ENCODE peak calls at places on chromosomes 12 and 14, in six cellular contexts. U is HL-60, I is fibroblast of the aortic adventitia, P is astrocyte, Q is heart right ventricle, S is right atrium auricular region. Z is an unnamed sample.

GRCh38 chr12:67748761-67749075 is 100.2 kb downstream of the DYRK2 start:
- DNase-seq in P (no peak), Q (no peak), S (no peak), U (no peak), I (no peak), Z (no peak)

GRCh38 chr14:20493634-20494033 is 11.7 kb upstream of the RNASE10 start:
- DNase-seq in S (no peak), I (no peak), P (no peak), U (peak), Q (no peak), Z (no peak)

GRCh38 chr14:25444381-25444780 is 394.4 kb upstream of the STXBP6 start:
- DNase-seq in S (no peak), U (no peak), I (no peak), P (no peak), Q (no peak), Z (no peak)

GRCh38 chr14:67539116-67539515 is 6.0 kb downstream of the PLEKHH1 start:
- DNase-seq in I (no peak), S (no peak), Q (no peak), U (no peak), P (no peak), Z (no peak)

GRCh38 chr12:82326905-82327503 is 31.2 kb downstream of the CCDC59 start:
- DNase-seq in P (peak), I (peak), U (no peak), S (no peak), Q (no peak), Z (peak)

GRCh38 chr12:102120886-102121285 is 903 bp downstream of the PARPBP start:
- DNase-seq in P (peak), S (no peak), U (peak), I (peak), Q (no peak), Z (no peak)

GRCh38 chr12:101875112-101875961 is 2.0 kb upstream of the DRAM1 start:
- DNase-seq in P (peak), U (no peak), I (peak), Q (no peak), S (no peak), Z (no peak)

GRCh38 chr12:91877461-91878230 is 268.0 kb downstream of the BTG1 start:
- DNase-seq in Q (no peak), P (no peak), S (no peak), I (no peak), U (no peak), Z (peak)

GRCh38 chr12:96906498-96906848 is 584 bp upstream of the NEDD1 start:
- DNase-seq in S (no peak), U (no peak), I (no peak), Q (no peak), P (no peak), Z (peak)

GRCh38 chr14:95713596-95714371 is at the start of gene TCL1A:
- DNase-seq in Q (no peak), P (no peak), S (no peak), I (no peak), U (no peak), Z (no peak)

GRCh38 chr12:26428420-26428819 is 233.0 kb downstream of the SSPN start:
- DNase-seq in Q (no peak), I (peak), U (no peak), S (no peak), P (peak), Z (no peak)

GRCh38 chr12:81573228-81573627 is 185.9 kb downstream of the PPFIA2 start:
- DNase-seq in P (peak), Q (no peak), I (peak), S (no peak), U (no peak), Z (no peak)

GRCh38 chr12:115103884-115104883 is 420.2 kb upstream of the TBX3 start:
- DNase-seq in S (no peak), U (no peak), Q (peak), P (peak), I (peak), Z (no peak)

GRCh38 chr14:68824517-68825347 is 31.9 kb upstream of the ZFP36L1 start:
- DNase-seq in I (peak), P (no peak), Q (peak), S (peak), U (peak), Z (no peak)

GRCh38 chr14:61574514-61574807 is 120.9 kb upstream of the HIF1A start:
- DNase-seq in U (no peak), P (no peak), S (no peak), Q (no peak), I (no peak), Z (no peak)

GRCh38 chr12:63822352-63822751 is 22.1 kb upstream of the SRGAP1 start:
- DNase-seq in U (no peak), P (peak), S (no peak), Q (no peak), I (peak), Z (no peak)

GRCh38 chr12:124683330-124683662 is 115.9 kb upstream of the NCOR2 start:
- DNase-seq in S (no peak), I (no peak), U (no peak), P (no peak), Q (no peak), Z (no peak)

GRCh38 chr14:33510991-33511390 is 439.9 kb downstream of the EGLN3 start:
- DNase-seq in P (no peak), Q (no peak), U (no peak), S (no peak), I (no peak), Z (no peak)

GRCh38 chr14:52071675-52072074 is 2.8 kb upstream of the NID2 start:
- DNase-seq in S (no peak), I (peak), Q (no peak), P (peak), U (no peak), Z (no peak)

GRCh38 chr12:4810219-4810671 is 90.0 kb downstream of the GALNT8 start:
- DNase-seq in P (no peak), I (no peak), U (no peak), S (no peak), Q (no peak), Z (no peak)

GRCh38 chr14:92528486-92529100 is 15.0 kb downstream of the RIN3 start:
- DNase-seq in U (no peak), I (no peak), Q (no peak), S (no peak), P (no peak), Z (no peak)

GRCh38 chr12:115506822-115507629 is 770.5 kb downstream of the MED13L start:
- DNase-seq in P (no peak), U (no peak), Q (no peak), I (no peak), S (no peak), Z (no peak)

GRCh38 chr12:21600196-21600595 is 4.5 kb downstream of the GYS2 start:
- DNase-seq in U (no peak), Q (no peak), P (no peak), I (no peak), S (no peak), Z (no peak)

GRCh38 chr14:97298331-97298730 is 501.1 kb downstream of the VRK1 start:
- DNase-seq in P (no peak), I (no peak), U (no peak), S (no peak), Q (no peak), Z (no peak)

GRCh38 chr12:13980548-13981295 is 680 bp downstream of the GRIN2B start:
- DNase-seq in Q (no peak), U (no peak), I (no peak), S (no peak), P (no peak), Z (no peak)

GRCh38 chr14:36022765-36023415 is 153.6 kb downstream of the PTCSC3 start:
- DNase-seq in I (no peak), P (no peak), U (no peak), Q (no peak), S (no peak), Z (no peak)

GRCh38 chr12:45220366-45220931 is 4.6 kb downstream of the ANO6 start:
- DNase-seq in S (no peak), U (no peak), Q (no peak), I (peak), P (no peak), Z (no peak)

GRCh38 chr12:68750506-68750905 is 4.5 kb downstream of the SLC35E3 start:
- DNase-seq in Q (no peak), I (no peak), U (no peak), S (no peak), P (no peak), Z (no peak)

GRCh38 chr12:60223242-60223641 is 627.4 kb downstream of the SLC16A7 start:
- DNase-seq in Q (no peak), I (no peak), U (no peak), S (no peak), P (no peak), Z (no peak)

GRCh38 chr14:49989980-49990379 is 97.1 kb downstream of the ARF6 start:
- DNase-seq in U (no peak), Q (no peak), I (no peak), S (no peak), P (no peak), Z (no peak)

GRCh38 chr12:103140217-103140616 is 182.7 kb downstream of the ASCL1 start:
- DNase-seq in I (no peak), P (no peak), U (no peak), Q (no peak), S (no peak), Z (no peak)

GRCh38 chr14:71754422-71755095 is 177.7 kb upstream of the RGS6 start:
- DNase-seq in P (no peak), U (no peak), I (no peak), Q (no peak), S (no peak), Z (no peak)

GRCh38 chr14:50100824-50101223 is 15.5 kb downstream of the VCPKMT start:
- DNase-seq in I (no peak), S (no peak), P (no peak), U (no peak), Q (no peak), Z (no peak)

DNA sequence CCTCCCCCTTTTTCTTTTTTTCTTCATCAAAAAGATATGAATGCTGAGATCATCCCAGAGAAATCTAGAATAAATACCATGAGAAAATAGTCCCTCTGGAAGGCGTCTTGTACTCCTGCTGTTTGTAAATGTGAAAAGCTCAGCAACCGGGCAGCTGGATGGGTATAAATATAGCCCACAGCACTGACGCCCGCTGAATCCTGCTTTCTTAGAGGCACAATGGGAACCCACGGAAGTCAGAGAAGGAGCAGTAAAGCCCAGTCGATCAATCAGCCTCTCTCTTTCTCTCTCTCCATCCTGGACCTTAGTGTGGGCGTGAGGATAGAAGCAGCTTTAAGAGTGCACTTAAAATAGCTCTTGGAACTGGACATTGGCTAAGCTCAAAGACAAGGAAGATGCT is 144.4 kb downstream of the ETV6 start:
- DNase-seq in Q (no peak), I (no peak), P (peak), U (no peak), S (no peak), Z (no peak)
- H3K4me3 ChIP-seq in Q (peak), I (no peak), P (no peak), U (no peak), S (no peak), Z (no peak)

GRCh38 chr14:82060219-82060618 is 526.6 kb upstream of the SEL1L start:
- DNase-seq in I (no peak), P (no peak), U (no peak), Q (no peak), S (no peak), Z (no peak)

GRCh38 chr14:82052778-82053177 is 519.1 kb upstream of the SEL1L start:
- DNase-seq in Q (no peak), P (no peak), I (no peak), U (no peak), S (no peak), Z (no peak)

DNA sequence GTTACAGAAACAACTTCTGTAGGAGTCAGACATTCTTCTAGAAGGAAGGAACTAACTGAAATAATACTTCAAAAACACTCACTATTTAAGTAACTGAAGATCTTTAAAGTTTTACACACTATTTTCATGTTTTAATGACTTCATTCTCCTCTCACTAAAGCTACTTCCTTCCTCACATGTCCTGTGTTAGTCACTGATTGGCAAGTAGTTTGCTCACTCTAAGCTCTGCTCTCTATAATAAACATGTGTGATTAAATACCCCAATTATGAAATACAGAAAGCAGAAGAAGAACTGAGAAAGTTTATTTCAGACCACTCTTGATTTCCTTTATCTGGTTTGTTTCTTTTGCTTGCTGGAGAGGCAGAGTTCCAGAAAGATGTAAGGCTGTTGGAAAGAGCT is 521.9 kb upstream of the SEL1L start:
- DNase-seq in Q (no peak), U (no peak), I (no peak), P (no peak), S (no peak), Z (no peak)
- H3K4me3 ChIP-seq in Q (no peak), U (no peak), I (no peak), P (no peak), S (no peak), Z (no peak)

GRCh38 chr14:37566811-37567371 is 28.2 kb downstream of the FOXA1 start:
- DNase-seq in Q (no peak), I (peak), P (peak), U (no peak), S (no peak), Z (no peak)
- H3K4me3 ChIP-seq in Q (no peak), I (no peak), P (no peak), U (no peak), S (no peak), Z (no peak)

GRCh38 chr14:106826833-106827369 is 1300.5 kb downstream of the TMEM121 start:
- DNase-seq in P (no peak), Q (no peak), I (no peak), U (no peak), S (no peak), Z (no peak)

GRCh38 chr14:106823552-106823951 is 1297.2 kb downstream of the TMEM121 start:
- DNase-seq in I (no peak), S (no peak), Q (no peak), U (no peak), P (no peak), Z (no peak)

GRCh38 chr14:106820119-106820518 is 1293.7 kb downstream of the TMEM121 start:
- DNase-seq in P (no peak), I (no peak), S (no peak), Q (no peak), U (no peak), Z (no peak)

GRCh38 chr14:106821119-106821518 is 1294.7 kb downstream of the TMEM121 start:
- DNase-seq in P (no peak), U (no peak), S (no peak), Q (no peak), I (no peak), Z (no peak)

GRCh38 chr14:106822905-106823304 is 1296.5 kb downstream of the TMEM121 start:
- DNase-seq in Q (no peak), I (no peak), P (no peak), U (no peak), S (no peak), Z (no peak)
- H3K4me3 ChIP-seq in Q (no peak), I (no peak), P (no peak), U (no peak), S (no peak), Z (no peak)

GRCh38 chr12:123442774-123443173 is 6.3 kb upstream of the RILPL2 start:
- DNase-seq in U (peak), P (no peak), Q (no peak), S (no peak), I (no peak), Z (no peak)
- H3K4me3 ChIP-seq in U (no peak), P (no peak), Q (no peak), S (no peak), I (no peak), Z (no peak)

Z was measured in CD4-positive, alpha-beta memory T cell.